ENCODE peak calls at places on chromosomes 11 and 22, in five cellular contexts. J is WTC11, C is HCT116, A is HepG2, W is K562. Q is an unnamed sample.

GRCh38 chr22:38034884-38035529 is 22.2 kb upstream of the PICK1 start:
- DNase-seq in A (no peak), C (no peak), J (no peak), W (no peak), Q (no peak)

GRCh38 chr11:31809857-31810778 is 1.0 kb downstream of the PAX6 start:
- DNase-seq in W (peak; percentile 21), J (peak; percentile 61), C (no peak), A (no peak), Q (peak; percentile 40)

GRCh38 chr11:126834149-126834548 is 166.4 kb downstream of the KIRREL3 start:
- DNase-seq in C (no peak), A (no peak), W (peak; percentile 4), J (no peak), Q (no peak)

GRCh38 chr11:68412593-68413475 is 47.7 kb upstream of the PPP6R3 start:
- DNase-seq in C (no peak), W (no peak), J (no peak), A (no peak), Q (no peak)

GRCh38 chr22:39087881-39088687 is 9.0 kb upstream of the APOBEC3H start:
- DNase-seq in J (peak; percentile 68), W (peak; percentile 16), A (no peak), C (no peak), Q (no peak)

GRCh38 chr11:119727523-119728081 is 1.4 kb downstream of the NECTIN1 start:
- DNase-seq in J (peak; percentile 47), C (no peak), W (no peak), A (no peak), Q (peak; percentile 50)

GRCh38 chr11:45383229-45383628 is 97.1 kb upstream of the SYT13 start:
- DNase-seq in C (no peak), A (no peak), W (no peak), J (no peak), Q (no peak)

GRCh38 chr11:65849771-65850216 is 8.2 kb downstream of the CFL1 start:
- DNase-seq in J (no peak), A (no peak), W (no peak), C (no peak), Q (no peak)

GRCh38 chr22:39013923-39014722 is at the start of gene APOBEC3C:
- DNase-seq in C (peak; percentile 65), J (peak; percentile 50), A (peak; percentile 75), W (peak; percentile 94), Q (peak; percentile 58)

GRCh38 chr22:43823353-43823908 is 11.3 kb upstream of the EFCAB6 start:
- DNase-seq in J (no peak), C (no peak), A (peak; percentile 61), W (no peak), Q (no peak)

GRCh38 chr22:45008853-45009751 is 703 bp downstream of the PHF21B start:
- DNase-seq in W (peak; percentile 14), J (peak; percentile 35), A (no peak), C (no peak), Q (no peak)

GRCh38 chr22:39229688-39230260 is 15.0 kb downstream of the PDGFB start:
- DNase-seq in J (no peak), W (no peak), C (no peak), A (no peak), Q (no peak)

GRCh38 chr11:89327885-89328284 is 150.2 kb downstream of the TYR start:
- DNase-seq in C (no peak), A (no peak), W (no peak), J (no peak), Q (no peak)

GRCh38 chr22:24465566-24465965 is 29.6 kb upstream of the UPB1 start:
- DNase-seq in A (peak; percentile 24), C (peak; percentile 3), W (peak; percentile 41), J (no peak), Q (no peak)

GRCh38 chr11:2810401-2811205 is 75.0 kb downstream of the CDKN1C start:
- DNase-seq in J (no peak), C (no peak), W (no peak), A (no peak), Q (no peak)

GRCh38 chr11:125940145-125940544 is 5.7 kb upstream of the VSIG10L2 start:
- DNase-seq in C (no peak), A (no peak), W (no peak), J (no peak), Q (no peak)

GRCh38 chr11:94060401-94060800 is 39.2 kb downstream of the HEPHL1 start:
- DNase-seq in W (no peak), J (no peak), C (no peak), A (no peak), Q (no peak)

GRCh38 chr11:65008873-65009272 is 5.1 kb upstream of the ARL2 start:
- DNase-seq in A (no peak), J (no peak), C (no peak), W (no peak), Q (no peak)

GRCh38 chr11:61329871-61330270 is 3.0 kb downstream of the DDB1 start:
- DNase-seq in A (no peak), C (no peak), J (no peak), W (no peak), Q (no peak)

GRCh38 chr22:36369922-36370781 is 17.6 kb downstream of the MYH9 start:
- DNase-seq in J (no peak), A (peak; percentile 72), W (peak; percentile 80), C (no peak), Q (no peak)

GRCh38 chr11:41414771-41415440 is 44.5 kb downstream of the LRRC4C start:
- DNase-seq in J (no peak), A (no peak), C (no peak), W (no peak), Q (no peak)

GRCh38 chr11:5679811-5680210 is 5.1 kb downstream of the TRIM5 start:
- DNase-seq in J (no peak), C (no peak), A (no peak), W (no peak), Q (no peak)

GRCh38 chr11:108198833-108199232 is 23.6 kb downstream of the NPAT start:
- DNase-seq in J (no peak), C (no peak), W (no peak), A (no peak), Q (no peak)

GRCh38 chr11:67606477-67607295 is at the start of gene NDUFV1:
- DNase-seq in A (peak; percentile 90), C (peak; percentile 85), W (peak; percentile 98), J (peak; percentile 98), Q (peak; percentile 96)

GRCh38 chr22:46180370-46181137 is 30.2 kb downstream of the PPARA start:
- DNase-seq in W (peak; percentile 23), A (no peak), C (no peak), J (no peak), Q (no peak)

GRCh38 chr11:2955896-2956476 is 26.8 kb upstream of the PHLDA2 start:
- DNase-seq in W (no peak), C (no peak), A (no peak), J (no peak), Q (no peak)

GRCh38 chr11:68010058-68011041 is at the start of gene ALDH3B1:
- DNase-seq in C (peak; percentile 60), A (peak; percentile 73), W (peak; percentile 86), J (peak; percentile 53), Q (peak; percentile 44)

GRCh38 chr11:120228794-120229384 is 11.1 kb upstream of the POU2F3 start:
- DNase-seq in A (no peak), C (no peak), W (peak; percentile 23), J (no peak), Q (no peak)

GRCh38 chr11:8071616-8072581 is 9.1 kb upstream of the TUB start:
- DNase-seq in J (no peak), A (no peak), W (no peak), C (no peak), Q (no peak)

GRCh38 chr11:114289779-114290178 is 6.4 kb upstream of the NNMT start:
- DNase-seq in C (no peak), A (no peak), J (no peak), W (no peak), Q (no peak)

GRCh38 chr22:46131151-46131587 is 19.2 kb upstream of the PPARA start:
- DNase-seq in C (no peak), W (peak; percentile 21), A (no peak), J (peak; percentile 87), Q (peak; percentile 67)

GRCh38 chr22:19431641-19432091 is at the start of gene HIRA:
- DNase-seq in J (peak; percentile 87), C (peak; percentile 53), A (peak; percentile 60), W (peak; percentile 98), Q (peak; percentile 85)

GRCh38 chr11:117458275-117459120 is 130.8 kb downstream of the CEP164 start:
- DNase-seq in C (no peak), W (no peak), A (no peak), J (no peak), Q (no peak)

GRCh38 chr11:21552910-21553309 is 640.0 kb upstream of the ANO5 start:
- DNase-seq in A (no peak), J (no peak), C (no peak), W (no peak), Q (no peak)

GRCh38 chr11:21556936-21557335 is 635.9 kb upstream of the ANO5 start:
- DNase-seq in A (no peak), W (no peak), J (no peak), C (no peak), Q (no peak)

DNA sequence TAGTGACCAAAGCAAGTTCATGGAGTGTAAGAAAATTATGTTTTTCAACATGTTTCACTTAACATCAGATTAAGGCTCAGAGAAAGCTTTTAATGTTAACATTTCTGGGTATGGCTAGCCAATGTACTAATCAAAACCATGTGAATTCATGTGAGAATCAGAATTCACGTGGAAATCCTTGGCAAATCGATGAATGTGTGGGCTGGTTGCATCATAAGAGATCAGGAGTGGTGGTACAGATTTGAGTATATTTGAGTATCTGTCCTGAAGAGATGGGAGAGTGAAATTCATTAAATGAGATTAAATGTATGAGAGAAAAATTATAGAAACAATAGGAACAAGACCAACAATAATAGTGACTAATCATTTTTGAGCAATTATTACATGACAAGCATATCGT is 638.6 kb upstream of the ANO5 start:
- DNase-seq in W (no peak), C (no peak), J (no peak), A (no peak), Q (no peak)
- TF ChIP-seq SP1 in W (no peak), C (no peak), J (no peak), A (no peak), Q (no peak)

GRCh38 chr11:27471588-27472397 is 797 bp downstream of the LGR4 start:
- DNase-seq in J (peak; percentile 48), W (peak; percentile 30), A (no peak), C (no peak), Q (peak; percentile 48)
- TF ChIP-seq SP1 in J (no peak), W (no peak), A (no peak), C (no peak), Q (no peak)

GRCh38 chr22:42214625-42215415 is 55.6 kb downstream of the TCF20 start:
- DNase-seq in A (no peak), J (no peak), C (no peak), W (no peak), Q (no peak)
- TF ChIP-seq SP1 in A (no peak), J (no peak), C (no peak), W (no peak), Q (no peak)

GRCh38 chr11:87143663-87144062 is 105.9 kb downstream of the TMEM135 start:
- DNase-seq in C (no peak), J (no peak), A (no peak), W (no peak), Q (no peak)

GRCh38 chr11:87142594-87142993 is 104.9 kb downstream of the TMEM135 start:
- DNase-seq in W (no peak), A (no peak), C (no peak), J (no peak), Q (no peak)

GRCh38 chr11:87141980-87142514 is 104.3 kb downstream of the TMEM135 start:
- DNase-seq in C (no peak), W (no peak), A (no peak), J (no peak), Q (peak; percentile 5)

GRCh38 chr11:87141322-87141721 is 103.6 kb downstream of the TMEM135 start:
- DNase-seq in A (no peak), C (no peak), J (no peak), W (no peak), Q (no peak)

GRCh38 chr11:87144266-87144665 is 106.5 kb downstream of the TMEM135 start:
- DNase-seq in C (no peak), J (no peak), A (no peak), W (no peak), Q (no peak)
- TF ChIP-seq SP1 in C (no peak), J (no peak), A (no peak), W (no peak), Q (no peak)